ENCODE peak calls at places on chromosomes 5 and 9, in seven cellular contexts. O is mucosa of descending colon, R is right lobe of liver, Z is GM23248, F is PC-9, B is heart right ventricle, U is BE2C. G is an unnamed sample. For H3K4me1, the result is how much of the 10 kb centered on the place peaks cover.

GRCh38 chr5:89988998-89989690 is 420.4 kb downstream of the CETN3 start:
- DNase-seq in O (no peak), B (peak), U (no peak), R (no peak), Z (peak), F (no peak), G (no peak)

GRCh38 chr5:66122379-66123034 is 21.6 kb upstream of the SREK1 start:
- DNase-seq in O (no peak), U (no peak), B (no peak), Z (peak), R (no peak), F (no peak), G (no peak)

GRCh38 chr5:17127743-17128231 is 89.6 kb upstream of the BASP1 start:
- DNase-seq in Z (peak), R (no peak), O (no peak), U (no peak), F (peak), B (no peak), G (no peak)

GRCh38 chr9:108550111-108550510 is 305.7 kb downstream of the ACTL7B start:
- DNase-seq in Z (peak), R (no peak), F (no peak), B (peak), O (no peak), U (no peak), G (no peak)

GRCh38 chr9:21744874-21745273 is 57.6 kb upstream of the MTAP start:
- DNase-seq in U (no peak), O (no peak), Z (peak), R (no peak), F (peak), B (no peak), G (no peak)

GRCh38 chr9:93898502-93899426 is 56.4 kb downstream of the BARX1 start:
- DNase-seq in Z (no peak), B (no peak), U (no peak), R (peak), F (no peak), O (no peak), G (no peak)

GRCh38 chr9:106947501-106947900 is 84.5 kb downstream of the ZNF462 start:
- DNase-seq in F (no peak), Z (no peak), O (no peak), U (no peak), R (no peak), B (no peak), G (no peak)

GRCh38 chr5:68872088-68872842 is 221.5 kb upstream of the SLC30A5 start:
- DNase-seq in O (no peak), Z (no peak), R (no peak), U (peak), B (no peak), F (no peak), G (no peak)

GRCh38 chr9:130633336-130634190 is 30.8 kb upstream of the PRDM12 start:
- DNase-seq in Z (no peak), U (no peak), F (no peak), R (no peak), B (no peak), O (no peak), G (no peak)

GRCh38 chr5:73447234-73448071 is 1.1 kb downstream of the FOXD1 start:
- DNase-seq in O (peak), F (peak), B (no peak), R (no peak), U (peak), Z (peak), G (no peak)

GRCh38 chr5:76678056-76678455 is 37.9 kb upstream of the F2R start:
- DNase-seq in B (no peak), U (no peak), Z (no peak), O (no peak), F (no peak), R (no peak), G (no peak)

GRCh38 chr9:107932601-107933000 is 443.0 kb upstream of the KLF4 start:
- DNase-seq in U (no peak), B (no peak), Z (peak), O (no peak), F (no peak), R (no peak), G (no peak)

GRCh38 chr5:179613460-179614071 is 9.9 kb downstream of the HNRNPH1 start:
- DNase-seq in F (no peak), R (no peak), B (no peak), Z (no peak), U (no peak), O (no peak), G (no peak)

GRCh38 chr9:126864771-126865170 is 4.3 kb downstream of the ZBTB34 start:
- DNase-seq in R (no peak), O (no peak), B (no peak), U (no peak), Z (no peak), F (no peak), G (no peak)

GRCh38 chr9:3526903-3527652 is 1.3 kb upstream of the RFX3 start:
- DNase-seq in O (peak), Z (peak), F (peak), U (peak), R (no peak), B (no peak), G (no peak)

GRCh38 chr5:116626272-116626723 is 51.7 kb upstream of the SEMA6A start:
- DNase-seq in O (peak), Z (peak), R (no peak), U (peak), F (no peak), B (peak), G (peak)

GRCh38 chr5:88786217-88786560 is 96.8 kb downstream of the MEF2C start:
- DNase-seq in O (no peak), F (peak), R (no peak), U (no peak), Z (peak), B (no peak), G (no peak)

GRCh38 chr5:167485395-167485794 is 806.0 kb upstream of the WWC1 start:
- DNase-seq in U (no peak), O (no peak), Z (no peak), B (no peak), F (no peak), R (no peak), G (no peak)

GRCh38 chr9:134325096-134325812 is 1.0 kb upstream of the RXRA start:
- DNase-seq in B (peak), F (peak), O (peak), U (no peak), R (peak), Z (peak), G (peak)

GRCh38 chr5:87722286-87722685 is 309.6 kb upstream of the CCNH start:
- DNase-seq in U (no peak), O (no peak), F (no peak), R (no peak), B (no peak), Z (no peak), G (no peak)

GRCh38 chr5:100799166-100799565 is 103.9 kb downstream of the ST8SIA4 start:
- DNase-seq in Z (no peak), B (no peak), O (no peak), F (no peak), U (no peak), R (no peak), G (no peak)

DNA sequence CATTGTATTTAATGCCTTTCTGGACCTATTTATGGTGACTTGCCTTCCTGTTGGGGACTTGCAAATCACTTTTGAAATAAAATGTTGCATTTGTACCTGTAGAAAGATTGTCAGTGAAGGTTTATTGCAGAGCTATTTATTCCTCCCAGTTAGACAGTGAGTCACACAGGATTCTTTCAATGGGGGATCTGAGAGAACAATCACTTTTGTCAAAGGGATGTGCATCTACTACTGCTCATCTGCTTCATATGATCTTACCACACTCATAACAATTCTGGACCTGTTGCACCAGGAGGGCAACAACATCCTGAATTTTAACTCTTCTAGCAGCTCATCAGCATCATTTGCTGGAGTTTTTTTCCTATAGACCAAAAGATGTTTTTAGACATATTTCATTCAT is 66.8 kb downstream of the FBXL7 start:
- DNase-seq in O (no peak), B (no peak), Z (peak), R (no peak), U (no peak), F (no peak), G (no peak)
- H3K4me3 ChIP-seq in O (no peak), B (no peak), Z (no peak), R (no peak), U (no peak), F (no peak), G (no peak)

GRCh38 chr9:113475992-113476391 is 12.5 kb downstream of the RGS3 start:
- DNase-seq in B (no peak), U (no peak), Z (no peak), O (no peak), F (no peak), R (no peak), G (no peak)
- H3K4me1 ChIP-seq in B (under half), U (under half), Z (under half), O (under half), F (under half), R (under half), G (half or more)

GRCh38 chr5:51382508-51382758 is 815 bp upstream of the ISL1 start:
- DNase-seq in B (no peak), O (no peak), R (no peak), U (no peak), Z (no peak), F (no peak), G (no peak)
- H3K4me3 ChIP-seq in B (no peak), O (no peak), R (no peak), U (peak), Z (peak), F (no peak), G (peak)

GRCh38 chr9:87557996-87558395 is 60.3 kb downstream of the DAPK1 start:
- DNase-seq in O (peak), U (peak), B (no peak), R (no peak), F (no peak), Z (no peak), G (peak)
- H3K4me1 ChIP-seq in O (under half), U (under half), B (under half), R (under half), F (under half), Z (under half), G (under half)

DNA sequence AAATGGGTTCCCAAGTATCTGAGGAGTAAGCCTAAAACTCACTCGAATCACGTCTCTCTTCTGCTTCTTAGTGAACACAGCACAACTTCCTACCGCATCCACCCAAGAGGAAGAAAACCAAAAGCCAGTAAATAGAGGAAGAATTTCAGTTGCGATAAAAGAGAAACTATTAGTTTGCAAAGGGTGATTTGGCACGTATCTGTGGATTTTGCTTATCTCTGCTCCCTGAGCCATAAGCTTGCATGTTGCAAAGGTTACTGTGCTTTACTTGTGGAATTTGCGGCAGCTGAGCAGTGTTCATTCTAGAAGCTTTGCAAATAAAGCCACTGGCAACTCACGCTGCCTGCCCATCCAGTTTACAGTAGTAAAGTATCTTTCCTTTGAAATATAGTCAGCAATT is 149.1 kb upstream of the PCA3 start:
- DNase-seq in Z (no peak), R (no peak), O (peak), U (no peak), F (no peak), B (no peak), G (peak)
- H3K4me3 ChIP-seq in Z (no peak), R (no peak), O (no peak), U (no peak), F (no peak), B (no peak), G (no peak)

DNA sequence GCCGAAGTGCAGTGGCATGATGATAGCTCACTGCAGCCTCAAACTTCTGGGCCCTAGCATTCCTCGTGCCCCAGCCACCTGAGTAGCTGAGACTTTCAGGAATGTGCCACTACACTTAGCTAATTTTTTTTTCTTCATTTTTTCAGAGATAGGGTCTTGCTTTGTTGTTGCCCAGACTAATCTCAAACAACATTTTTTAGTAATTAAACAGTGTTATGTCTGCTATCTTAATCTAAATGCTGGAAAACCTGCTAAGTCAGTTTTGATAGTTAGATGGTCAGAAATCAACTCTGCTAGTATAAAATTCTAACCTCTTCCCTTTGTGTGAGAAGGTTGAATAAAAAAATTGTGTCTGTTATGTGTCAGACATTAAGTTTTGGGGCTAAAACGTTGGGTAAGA is 12.4 kb downstream of the G3BP1 start:
- DNase-seq in B (no peak), U (no peak), O (no peak), R (no peak), F (no peak), Z (no peak), G (no peak)
- H3K4me1 ChIP-seq in B (under half), U (under half), O (under half), R (under half), F (under half), Z (under half), G (half or more)

GRCh38 chr9:694499-695154 is 146.9 kb upstream of the DMRT1 start:
- DNase-seq in F (peak), B (peak), R (no peak), U (no peak), Z (peak), O (no peak), G (no peak)

GRCh38 chr9:696332-697090 is 145.0 kb upstream of the DMRT1 start:
- DNase-seq in F (peak), O (no peak), U (no peak), B (no peak), Z (peak), R (no peak), G (no peak)

GRCh38 chr9:693460-694390 is 147.8 kb upstream of the DMRT1 start:
- DNase-seq in F (no peak), O (peak), Z (peak), B (no peak), U (no peak), R (no peak), G (no peak)

GRCh38 chr9:692636-693459 is 148.6 kb upstream of the DMRT1 start:
- DNase-seq in F (no peak), B (no peak), U (no peak), O (no peak), R (no peak), Z (peak), G (no peak)

GRCh38 chr9:695252-695651 is 146.2 kb upstream of the DMRT1 start:
- DNase-seq in Z (no peak), B (no peak), O (no peak), F (no peak), U (no peak), R (no peak), G (no peak)
- H3K4me3 ChIP-seq in Z (peak), B (no peak), O (no peak), F (no peak), U (no peak), R (no peak), G (no peak)

DNA sequence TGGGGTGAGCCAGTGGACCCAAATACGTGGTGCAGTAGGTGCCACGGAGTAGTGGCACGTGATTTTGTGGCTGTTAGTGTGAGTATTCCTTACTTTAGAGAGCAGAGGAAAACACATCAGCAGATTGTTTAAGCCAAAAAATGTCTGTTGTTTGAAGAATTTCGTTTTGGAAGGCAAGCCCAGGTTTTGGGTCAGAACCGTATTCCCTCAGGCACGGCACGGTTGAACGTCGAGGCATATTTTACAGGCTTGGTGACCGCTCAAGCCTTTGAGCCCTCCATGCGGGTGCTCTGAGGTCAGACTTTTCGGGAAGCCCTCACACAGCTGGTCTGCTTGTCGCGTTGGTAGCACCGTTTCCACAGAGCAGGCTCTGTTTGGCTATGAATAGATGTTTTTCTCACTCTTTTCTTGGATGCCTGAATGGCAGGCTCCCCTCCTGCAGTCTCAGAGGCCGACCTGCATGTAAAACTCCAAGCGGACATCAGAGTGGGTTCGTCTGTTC is 27.2 kb downstream of the NEK6 start:
- DNase-seq in U (no peak), R (no peak), B (no peak), F (no peak), Z (peak), O (no peak), G (no peak)
- H3K4me1 ChIP-seq in U (under half), R (half or more), B (half or more), F (under half), Z (under half), O (under half), G (half or more)

G was measured in stomach.